ENCODE peak calls at places on chromosome 16, in seven cellular contexts. J is Karpas-422, H is HL-60, W is NCI-H1436, G is caudate nucleus, U is GDM1, B is heart right ventricle. X is an unnamed sample.
A peak's percentile ranks its signal among the peaks of the same experiment; 100 is the strongest.

GRCh38 chr16:85687651-85688471 is 893 bp downstream of the GINS2 start:
- DNase-seq in B (no peak), J (no peak), W (no peak), U (no peak), G (no peak), H (no peak), X (no peak)

GRCh38 chr16:11949527-11949926 is 7.7 kb upstream of the NPIPB2 start:
- DNase-seq in W (peak; percentile 48), J (peak; percentile 90), U (peak; percentile 4), H (peak; percentile 39), B (no peak), G (no peak), X (peak; percentile 57)

GRCh38 chr16:53768593-53768992 is 64.6 kb downstream of the FTO start:
- DNase-seq in W (no peak), G (no peak), U (no peak), B (no peak), H (no peak), J (peak; percentile 39), X (peak; percentile 82)

GRCh38 chr16:49547448-49547847 is 173.8 kb downstream of the C16orf78 start:
- DNase-seq in G (no peak), U (no peak), B (no peak), J (no peak), W (peak; percentile 40), H (no peak), X (no peak)

GRCh38 chr16:86835981-86836380 is 257.6 kb downstream of the FOXL1 start:
- DNase-seq in W (no peak), H (no peak), G (no peak), B (no peak), U (no peak), J (no peak), X (no peak)

GRCh38 chr16:10579965-10580918 is at the start of gene EMP2:
- DNase-seq in G (no peak), W (peak; percentile 75), H (no peak), U (no peak), B (peak; percentile 89), J (no peak), X (peak; percentile 55)

GRCh38 chr16:29900888-29901606 is 759 bp downstream of the ASPHD1 start:
- DNase-seq in G (no peak), U (no peak), J (peak; percentile 40), H (no peak), W (no peak), B (no peak), X (peak; percentile 22)

GRCh38 chr16:3959148-3959547 is 78.6 kb upstream of the CREBBP start:
- DNase-seq in W (no peak), J (no peak), H (no peak), B (no peak), G (no peak), U (no peak), X (peak; percentile 91)

GRCh38 chr16:30934827-30935557 is 11.6 kb downstream of the FBXL19 start:
- DNase-seq in U (peak; percentile 45), G (no peak), W (peak; percentile 14), J (peak; percentile 75), H (peak; percentile 64), B (no peak), X (peak; percentile 46)

GRCh38 chr16:4321286-4322120 is 5.6 kb downstream of the GLIS2 start:
- DNase-seq in J (no peak), G (no peak), W (no peak), H (no peak), U (no peak), B (no peak), X (no peak)

GRCh38 chr16:88350922-88351321 is 31.8 kb upstream of the ZNF469 start:
- DNase-seq in B (no peak), W (no peak), U (no peak), G (no peak), J (no peak), H (no peak), X (no peak)

GRCh38 chr16:85659336-85659735 is 29.4 kb downstream of the GINS2 start:
- DNase-seq in H (no peak), U (no peak), J (no peak), G (no peak), W (no peak), B (no peak), X (no peak)

GRCh38 chr16:6335072-6335471 is 997.6 kb upstream of the RBFOX1 start:
- DNase-seq in U (no peak), J (peak; percentile 68), W (no peak), G (no peak), H (no peak), B (no peak), X (peak; percentile 4)